ENCODE peak calls at places on chromosomes 16 and 17, in nine cellular contexts. U is COLO829; E is B cell; L is ELR; Q is neural progenitor cell; Z is HFF-Myc; K is central memory CD4-positive, alpha-beta T cell; J is upper lobe of right lung; M is effector memory CD8-positive, alpha-beta T cell. N is an unnamed sample.

GRCh38 chr16:1538804-1539520 is 5.5 kb downstream of the TMEM204 start:
- DNase-seq in U (no peak), E (peak), L (no peak), Q (peak), Z (no peak), K (no peak), J (no peak), M (no peak), N (no peak)

GRCh38 chr16:81657731-81658130 is 121.4 kb upstream of the PLCG2 start:
- DNase-seq in U (no peak), E (no peak), L (no peak), Q (no peak), Z (no peak), K (no peak), J (no peak), M (no peak), N (no peak)

GRCh38 chr16:78629173-78629572 is 529.7 kb downstream of the WWOX start:
- DNase-seq in U (no peak), E (no peak), L (no peak), Q (no peak), Z (no peak), K (no peak), J (no peak), M (no peak), N (no peak)

GRCh38 chr16:86575754-86576557 is 2.4 kb upstream of the FOXL1 start:
- DNase-seq in U (peak), E (peak), L (peak), Q (peak), Z (peak), K (peak), J (no peak), M (no peak), N (no peak)

GRCh38 chr17:78671607-78672404 is 94.6 kb upstream of the DNAH17 start:
- DNase-seq in U (no peak), E (no peak), L (peak), Q (no peak), Z (no peak), K (no peak), J (peak), M (no peak), N (no peak)

GRCh38 chr16:89114159-89114981 is 20.7 kb downstream of the ACSF3 start:
- DNase-seq in U (no peak), E (no peak), L (peak), Q (peak), Z (no peak), K (no peak), J (peak), M (no peak), N (no peak)

GRCh38 chr17:59786536-59787319 is 79.3 kb downstream of the VMP1 start:
- DNase-seq in U (peak), E (peak), L (peak), Q (peak), Z (peak), K (peak), J (no peak), M (peak), N (peak)

GRCh38 chr17:59084154-59084553 is 22.5 kb downstream of the TRIM37 start:
- DNase-seq in U (no peak), E (no peak), L (no peak), Q (no peak), Z (no peak), K (no peak), J (no peak), M (no peak), N (no peak)

GRCh38 chr17:34163681-34164080 is 91.4 kb upstream of the CCL2 start:
- DNase-seq in U (peak), E (no peak), L (peak), Q (peak), Z (no peak), K (no peak), J (no peak), M (no peak), N (no peak)

GRCh38 chr17:66625321-66625767 is 209.6 kb upstream of the CACNG5 start:
- DNase-seq in U (peak), E (no peak), L (peak), Q (peak), Z (no peak), K (no peak), J (no peak), M (no peak), N (no peak)

GRCh38 chr16:85650864-85651811 is 37.6 kb downstream of the GINS2 start:
- DNase-seq in U (no peak), E (no peak), L (no peak), Q (peak), Z (no peak), K (no peak), J (no peak), M (no peak), N (peak)

GRCh38 chr17:36544049-36544319 is 735 bp upstream of the GGNBP2 start:
- DNase-seq in U (peak), E (no peak), L (peak), Q (peak), Z (no peak), K (no peak), J (no peak), M (no peak), N (no peak)

GRCh38 chr17:8736362-8736761 is 8.3 kb downstream of the CCDC42 start:
- DNase-seq in U (no peak), E (no peak), L (no peak), Q (no peak), Z (no peak), K (no peak), J (no peak), M (no peak), N (no peak)

GRCh38 chr17:66569572-66569971 is 265.3 kb upstream of the CACNG5 start:
- DNase-seq in U (no peak), E (no peak), L (no peak), Q (no peak), Z (no peak), K (no peak), J (no peak), M (no peak), N (no peak)

GRCh38 chr16:47323241-47323640 is 137.6 kb downstream of the ITFG1 start:
- DNase-seq in U (no peak), E (no peak), L (peak), Q (no peak), Z (no peak), K (no peak), J (no peak), M (no peak), N (no peak)

GRCh38 chr16:29141586-29142324 is 156.9 kb downstream of the LAT start:
- DNase-seq in U (no peak), E (no peak), L (no peak), Q (no peak), Z (no peak), K (no peak), J (peak), M (no peak), N (no peak)

GRCh38 chr16:52592778-52593177 is 45.8 kb upstream of the TOX3 start:
- DNase-seq in U (no peak), E (no peak), L (no peak), Q (no peak), Z (no peak), K (no peak), J (no peak), M (no peak), N (no peak)

GRCh38 chr16:51167170-51167710 is 16.2 kb upstream of the SALL1 start:
- DNase-seq in U (no peak), E (no peak), L (no peak), Q (no peak), Z (no peak), K (no peak), J (no peak), M (no peak), N (no peak)

GRCh38 chr16:53131363-53132071 is 76.7 kb downstream of the CHD9 start:
- DNase-seq in U (no peak), E (peak), L (peak), Q (no peak), Z (no peak), K (peak), J (peak), M (peak), N (peak)

GRCh38 chr16:70430667-70431536 is 8.0 kb downstream of the ST3GAL2 start:
- DNase-seq in U (no peak), E (peak), L (no peak), Q (no peak), Z (no peak), K (peak), J (peak), M (peak), N (no peak)